ENCODE peak calls at places on chromosomes 2 and 18, in seven cellular contexts. X is cardiac fibroblast, P is bronchial epithelial cell, S is omental fat pad, M is B cell, Q is HFFc6, E is fibroblast of the aortic adventitia. R is an unnamed sample.

GRCh38 chr2:215698566-215698965 is 262.7 kb upstream of the FN1 start:
- DNase-seq in Q (peak), S (no peak), X (peak), M (no peak), E (peak), P (peak), R (no peak)

GRCh38 chr2:20350105-20350712 is 435 bp downstream of the PUM2 start:
- DNase-seq in M (peak), P (no peak), X (peak), E (no peak), S (no peak), Q (no peak), R (peak)

GRCh38 chr2:235644191-235644590 is 150.3 kb downstream of the AGAP1 start:
- DNase-seq in E (no peak), X (no peak), S (no peak), Q (no peak), P (no peak), M (no peak), R (no peak)

GRCh38 chr18:10745232-10745631 is 219.4 kb downstream of the NAPG start:
- DNase-seq in X (no peak), E (no peak), S (no peak), M (no peak), P (no peak), Q (no peak), R (no peak)

GRCh38 chr2:127170021-127170420 is 50.1 kb downstream of the CYP27C1 start:
- DNase-seq in M (no peak), Q (no peak), S (no peak), E (no peak), P (peak), X (no peak), R (no peak)

GRCh38 chr2:109715302-109715937 is 78.7 kb upstream of the RGPD5 start:
- DNase-seq in P (peak), E (peak), Q (no peak), X (peak), M (no peak), S (no peak), R (no peak)

GRCh38 chr2:220959391-220959802 is 612.7 kb downstream of the EPHA4 start:
- DNase-seq in E (no peak), X (no peak), S (no peak), P (no peak), Q (no peak), M (no peak), R (no peak)

GRCh38 chr2:24083567-24084385 is 858 bp downstream of the TP53I3 start:
- DNase-seq in P (peak), S (no peak), X (peak), M (peak), E (peak), Q (peak), R (peak)

GRCh38 chr2:96507957-96508520 is 2.9 kb upstream of the NEURL3 start:
- DNase-seq in M (peak), X (peak), P (peak), Q (peak), E (peak), S (peak), R (peak)

GRCh38 chr2:180578441-180578840 is 402.0 kb upstream of the UBE2E3 start:
- DNase-seq in P (no peak), M (no peak), E (no peak), S (no peak), Q (no peak), X (no peak), R (no peak)

GRCh38 chr2:202944403-202944802 is 32.3 kb downstream of the CARF start:
- DNase-seq in X (peak), S (no peak), M (no peak), Q (peak), E (peak), P (no peak), R (no peak)

GRCh38 chr2:29841386-29842004 is 79.9 kb downstream of the ALK start:
- DNase-seq in E (peak), Q (peak), M (peak), X (peak), S (no peak), P (peak), R (peak)

GRCh38 chr2:216632952-216633615 is at the start of gene IGFBP2:
- DNase-seq in S (no peak), M (no peak), X (peak), P (no peak), Q (no peak), E (no peak), R (peak)

GRCh38 chr2:43227830-43228280 is 1.4 kb upstream of the ZFP36L2 start:
- DNase-seq in P (no peak), S (no peak), E (no peak), Q (no peak), X (no peak), M (no peak), R (no peak)

GRCh38 chr2:43228341-43228751 is 1.9 kb upstream of the ZFP36L2 start:
- DNase-seq in X (no peak), S (no peak), P (no peak), M (no peak), Q (no peak), E (peak), R (no peak)

GRCh38 chr2:43226558-43226954 is at the start of gene ZFP36L2:
- DNase-seq in X (peak), Q (peak), P (peak), E (peak), M (peak), S (peak), R (peak)

GRCh38 chr2:43225788-43226557 is 433 bp downstream of the ZFP36L2 start:
- DNase-seq in P (no peak), E (peak), S (peak), X (peak), Q (peak), M (peak), R (peak)

DNA sequence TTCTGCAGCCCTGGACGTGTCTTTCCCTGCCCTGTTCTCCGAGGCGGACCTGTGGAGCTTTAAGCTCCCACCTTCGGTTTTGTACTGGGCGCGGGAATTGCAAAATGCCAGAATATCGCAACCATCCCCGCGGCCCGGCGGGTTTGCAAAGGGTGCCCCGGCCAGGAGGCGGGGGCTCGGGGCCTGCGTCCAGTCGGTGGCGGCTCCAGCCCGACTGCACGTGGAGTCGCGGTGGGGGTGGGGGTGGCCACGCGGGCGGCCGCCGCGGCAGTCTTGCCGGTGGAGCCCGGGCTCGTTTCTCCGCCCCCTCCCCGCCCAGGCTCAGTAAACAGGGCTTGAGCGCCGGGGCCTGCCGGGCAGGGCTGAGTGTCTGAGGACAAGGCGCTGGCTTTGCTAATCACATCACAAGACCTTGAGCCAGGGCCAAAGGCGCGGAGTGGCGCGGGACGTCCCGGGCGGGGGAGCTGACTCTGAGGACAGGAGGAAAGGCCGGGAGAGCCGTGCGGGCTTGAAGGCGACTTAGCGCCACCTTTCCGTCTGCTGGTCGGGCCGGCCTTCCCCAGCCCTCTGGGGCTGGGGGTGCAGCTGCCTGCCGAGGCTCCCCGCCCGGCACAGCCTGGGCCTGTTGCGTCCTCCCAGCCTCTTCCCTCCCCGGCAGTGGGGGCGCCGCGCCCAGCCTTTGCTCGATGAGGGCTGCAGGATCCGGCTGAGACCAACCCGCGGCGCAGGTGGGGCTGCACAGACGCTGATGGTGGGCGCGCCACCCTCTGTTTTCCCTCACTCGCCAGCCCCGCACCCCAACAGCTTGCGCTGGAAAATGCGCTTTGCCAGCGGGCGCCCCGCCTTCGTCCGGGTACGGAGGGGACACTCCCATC is 786 bp upstream of the ZFP36L2 start:
- DNase-seq in M (peak), X (peak), E (peak), P (peak), S (peak), Q (peak), R (peak)
- TF ChIP-seq CTCF in M (no peak), X (peak), E (no peak), P (no peak), S (no peak), Q (peak), R (no peak)

DNA sequence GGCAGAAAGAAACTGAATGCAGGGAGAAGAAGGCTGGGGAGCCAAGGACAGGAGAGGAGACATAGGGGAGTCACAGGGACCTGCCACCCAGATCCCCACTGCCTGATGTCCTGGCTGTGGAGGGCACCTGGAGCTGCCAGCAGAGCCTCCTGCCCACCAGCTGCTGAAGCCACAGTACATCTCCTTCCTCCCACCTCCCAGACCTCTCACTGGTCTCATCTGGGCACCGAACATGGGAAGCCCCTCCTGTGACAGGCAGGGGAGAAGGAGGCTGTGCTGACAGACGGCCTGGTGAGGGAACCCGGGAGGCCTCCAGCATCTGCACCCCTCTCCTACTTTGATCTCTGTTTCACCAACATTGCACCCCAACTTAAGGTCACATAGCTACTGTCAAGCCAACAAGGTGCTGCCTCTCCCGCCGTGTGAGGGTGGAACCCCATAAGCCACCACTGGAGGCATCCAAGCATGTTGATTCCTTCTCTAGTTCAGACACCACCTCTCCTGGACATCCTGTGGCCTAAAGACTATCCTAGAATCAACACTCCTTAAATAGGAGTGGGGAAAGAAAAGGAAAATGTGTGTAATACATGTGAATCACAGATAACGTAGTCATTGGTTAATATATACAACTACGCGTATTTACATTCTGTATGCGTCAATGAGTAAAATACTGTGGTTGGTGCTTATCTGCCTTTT is 3.6 kb upstream of the RNPEPL1 start:
- DNase-seq in P (peak), S (no peak), M (no peak), Q (peak), E (no peak), X (peak), R (peak)
- TF ChIP-seq CTCF in P (peak), S (no peak), M (no peak), Q (peak), E (no peak), X (no peak), R (peak)

DNA sequence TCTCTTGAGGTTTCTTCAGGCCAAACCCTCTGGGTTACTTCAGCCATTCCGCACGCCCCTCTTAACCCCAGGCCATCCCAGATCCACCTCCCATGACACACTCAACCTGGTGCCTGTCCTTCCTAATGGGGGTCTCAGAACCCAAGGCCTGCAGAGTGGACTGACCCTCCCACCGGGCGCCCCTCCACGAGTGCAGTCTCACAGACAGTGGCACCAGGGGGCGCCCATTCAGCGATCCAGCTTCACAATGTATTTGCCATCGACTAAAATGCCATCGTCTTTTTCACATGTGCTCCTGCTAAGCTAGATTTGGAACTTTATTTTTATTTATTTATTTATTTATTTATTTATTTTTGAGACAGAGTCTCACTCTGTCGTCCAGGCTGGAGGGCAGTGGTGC is 38.5 kb downstream of the INPP5D start:
- DNase-seq in M (no peak), S (no peak), X (peak), Q (no peak), P (no peak), E (peak), R (no peak)
- TF ChIP-seq CTCF in M (no peak), S (no peak), X (peak), Q (peak), P (no peak), E (peak), R (no peak)

GRCh38 chr2:50315366-50315765 is 716.6 kb downstream of the NRXN1 start:
- DNase-seq in S (no peak), X (no peak), P (no peak), Q (no peak), M (no peak), E (no peak), R (no peak)

DNA sequence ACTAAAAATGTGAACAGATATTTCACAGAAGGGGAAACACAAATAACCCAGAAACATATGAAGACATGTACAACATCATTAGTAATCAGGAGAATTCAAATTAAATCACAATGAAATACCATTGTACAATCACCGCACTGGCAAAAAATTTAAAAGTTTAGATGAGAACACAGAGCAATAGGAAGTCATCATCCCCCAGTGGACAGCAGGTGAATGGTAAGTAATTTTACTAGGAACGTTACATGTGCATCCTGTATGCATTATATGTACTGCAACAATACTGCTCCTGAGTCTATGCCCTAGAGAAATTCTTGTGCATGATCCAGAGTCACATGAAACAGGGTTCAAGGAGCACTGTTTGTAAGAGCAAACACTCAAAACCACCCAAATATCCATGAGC is 713.8 kb downstream of the NRXN1 start:
- DNase-seq in E (no peak), S (no peak), X (no peak), P (no peak), Q (no peak), M (no peak), R (no peak)
- TF ChIP-seq CTCF in E (no peak), S (no peak), X (no peak), P (no peak), Q (no peak), M (no peak), R (no peak)

R was measured in activated CD8-positive, alpha-beta T cell treated with anti-CD3 and anti-CD28 coated beads for 36 hours.